ENCODE peak calls at places on chromosomes 3 and 15, in six cellular contexts. One of them, this sample, is unnamed.

GRCh38 chr3:148866261-148866660 is 1.2 kb downstream of the CPA3 start:
- DNase-seq in natural killer cell treated with Interleukin-12 subunit alpha and Interleukin-12 subunit beta and Interleukin-15 and Interleukin-18, amount 100 ng/mL, for 72 hours: no peak
- DNase-seq in activated T-cell treated with anti-CD3 and anti-CD28 coated beads, Interleukin-2, amount 50 U/mL, for 4 hours: no peak
- DNase-seq in head of caudate nucleus: no peak
- DNase-seq in lung microvascular endothelial cell: no peak
- DNase-seq in NCI-H446 treated with DMSO at 0.1 percent for 48 hours: no peak
- DNase-seq in this sample: no peak

GRCh38 chr3:117285721-117286120 is 576.1 kb downstream of the TUSC7 start:
- DNase-seq in natural killer cell treated with Interleukin-12 subunit alpha and Interleukin-12 subunit beta and Interleukin-15 and Interleukin-18, amount 100 ng/mL, for 72 hours: no peak
- DNase-seq in activated T-cell treated with anti-CD3 and anti-CD28 coated beads, Interleukin-2, amount 50 U/mL, for 4 hours: no peak
- DNase-seq in head of caudate nucleus: no peak
- DNase-seq in lung microvascular endothelial cell: no peak
- DNase-seq in NCI-H446 treated with DMSO at 0.1 percent for 48 hours: peak; percentile 76
- DNase-seq in this sample: no peak

GRCh38 chr15:55661431-55661830 is 73.3 kb upstream of the PYGO1 start:
- DNase-seq in natural killer cell treated with Interleukin-12 subunit alpha and Interleukin-12 subunit beta and Interleukin-15 and Interleukin-18, amount 100 ng/mL, for 72 hours: no peak
- DNase-seq in activated T-cell treated with anti-CD3 and anti-CD28 coated beads, Interleukin-2, amount 50 U/mL, for 4 hours: no peak
- DNase-seq in head of caudate nucleus: no peak
- DNase-seq in lung microvascular endothelial cell: no peak
- DNase-seq in NCI-H446 treated with DMSO at 0.1 percent for 48 hours: no peak
- DNase-seq in this sample: no peak

GRCh38 chr3:166685246-166685645 is 694.9 kb downstream of the ZBBX start:
- DNase-seq in natural killer cell treated with Interleukin-12 subunit alpha and Interleukin-12 subunit beta and Interleukin-15 and Interleukin-18, amount 100 ng/mL, for 72 hours: no peak
- DNase-seq in activated T-cell treated with anti-CD3 and anti-CD28 coated beads, Interleukin-2, amount 50 U/mL, for 4 hours: no peak
- DNase-seq in head of caudate nucleus: no peak
- DNase-seq in lung microvascular endothelial cell: no peak
- DNase-seq in NCI-H446 treated with DMSO at 0.1 percent for 48 hours: no peak
- DNase-seq in this sample: no peak

GRCh38 chr3:197083486-197083885 is 53.9 kb upstream of the MELTF start:
- DNase-seq in natural killer cell treated with Interleukin-12 subunit alpha and Interleukin-12 subunit beta and Interleukin-15 and Interleukin-18, amount 100 ng/mL, for 72 hours: peak; percentile 60
- DNase-seq in activated T-cell treated with anti-CD3 and anti-CD28 coated beads, Interleukin-2, amount 50 U/mL, for 4 hours: no peak
- DNase-seq in head of caudate nucleus: peak; percentile 49
- DNase-seq in lung microvascular endothelial cell: peak; percentile 66
- DNase-seq in NCI-H446 treated with DMSO at 0.1 percent for 48 hours: no peak
- DNase-seq in this sample: no peak

GRCh38 chr3:133238015-133238414 is 161.8 kb upstream of the BFSP2 start:
- DNase-seq in natural killer cell treated with Interleukin-12 subunit alpha and Interleukin-12 subunit beta and Interleukin-15 and Interleukin-18, amount 100 ng/mL, for 72 hours: no peak
- DNase-seq in activated T-cell treated with anti-CD3 and anti-CD28 coated beads, Interleukin-2, amount 50 U/mL, for 4 hours: no peak
- DNase-seq in head of caudate nucleus: no peak
- DNase-seq in lung microvascular endothelial cell: no peak
- DNase-seq in NCI-H446 treated with DMSO at 0.1 percent for 48 hours: no peak
- DNase-seq in this sample: no peak

GRCh38 chr15:101123222-101123910 is 128.5 kb downstream of the CHSY1 start:
- DNase-seq in natural killer cell treated with Interleukin-12 subunit alpha and Interleukin-12 subunit beta and Interleukin-15 and Interleukin-18, amount 100 ng/mL, for 72 hours: peak; percentile 45
- DNase-seq in activated T-cell treated with anti-CD3 and anti-CD28 coated beads, Interleukin-2, amount 50 U/mL, for 4 hours: no peak
- DNase-seq in head of caudate nucleus: no peak
- DNase-seq in lung microvascular endothelial cell: no peak
- DNase-seq in NCI-H446 treated with DMSO at 0.1 percent for 48 hours: no peak
- DNase-seq in this sample: peak; percentile 70

GRCh38 chr15:29403778-29404177 is 134.2 kb upstream of the NSMCE3 start:
- DNase-seq in natural killer cell treated with Interleukin-12 subunit alpha and Interleukin-12 subunit beta and Interleukin-15 and Interleukin-18, amount 100 ng/mL, for 72 hours: no peak
- DNase-seq in activated T-cell treated with anti-CD3 and anti-CD28 coated beads, Interleukin-2, amount 50 U/mL, for 4 hours: no peak
- DNase-seq in head of caudate nucleus: no peak
- DNase-seq in lung microvascular endothelial cell: no peak
- DNase-seq in NCI-H446 treated with DMSO at 0.1 percent for 48 hours: no peak
- DNase-seq in this sample: no peak

GRCh38 chr15:82916161-82916952 is 36.2 kb downstream of the HOMER2 start:
- DNase-seq in natural killer cell treated with Interleukin-12 subunit alpha and Interleukin-12 subunit beta and Interleukin-15 and Interleukin-18, amount 100 ng/mL, for 72 hours: no peak
- DNase-seq in activated T-cell treated with anti-CD3 and anti-CD28 coated beads, Interleukin-2, amount 50 U/mL, for 4 hours: no peak
- DNase-seq in head of caudate nucleus: no peak
- DNase-seq in lung microvascular endothelial cell: no peak
- DNase-seq in NCI-H446 treated with DMSO at 0.1 percent for 48 hours: no peak
- DNase-seq in this sample: no peak

GRCh38 chr3:50630916-50631315 is 14.0 kb downstream of the MAPKAPK3 start:
- DNase-seq in natural killer cell treated with Interleukin-12 subunit alpha and Interleukin-12 subunit beta and Interleukin-15 and Interleukin-18, amount 100 ng/mL, for 72 hours: no peak
- DNase-seq in activated T-cell treated with anti-CD3 and anti-CD28 coated beads, Interleukin-2, amount 50 U/mL, for 4 hours: no peak
- DNase-seq in head of caudate nucleus: no peak
- DNase-seq in lung microvascular endothelial cell: no peak
- DNase-seq in NCI-H446 treated with DMSO at 0.1 percent for 48 hours: no peak
- DNase-seq in this sample: no peak

GRCh38 chr3:71010731-71011455 is 572.6 kb downstream of the FOXP1 start:
- DNase-seq in natural killer cell treated with Interleukin-12 subunit alpha and Interleukin-12 subunit beta and Interleukin-15 and Interleukin-18, amount 100 ng/mL, for 72 hours: no peak
- DNase-seq in activated T-cell treated with anti-CD3 and anti-CD28 coated beads, Interleukin-2, amount 50 U/mL, for 4 hours: peak; percentile 50
- DNase-seq in head of caudate nucleus: no peak
- DNase-seq in lung microvascular endothelial cell: peak; percentile 22
- DNase-seq in NCI-H446 treated with DMSO at 0.1 percent for 48 hours: no peak
- DNase-seq in this sample: no peak

GRCh38 chr3:8840556-8840955 is 71.1 kb upstream of the OXTR start:
- DNase-seq in natural killer cell treated with Interleukin-12 subunit alpha and Interleukin-12 subunit beta and Interleukin-15 and Interleukin-18, amount 100 ng/mL, for 72 hours: no peak
- DNase-seq in activated T-cell treated with anti-CD3 and anti-CD28 coated beads, Interleukin-2, amount 50 U/mL, for 4 hours: no peak
- DNase-seq in head of caudate nucleus: no peak
- DNase-seq in lung microvascular endothelial cell: no peak
- DNase-seq in NCI-H446 treated with DMSO at 0.1 percent for 48 hours: no peak
- DNase-seq in this sample: no peak

GRCh38 chr3:14467723-14468620 is 65.6 kb downstream of the SLC6A6 start:
- DNase-seq in natural killer cell treated with Interleukin-12 subunit alpha and Interleukin-12 subunit beta and Interleukin-15 and Interleukin-18, amount 100 ng/mL, for 72 hours: no peak
- DNase-seq in activated T-cell treated with anti-CD3 and anti-CD28 coated beads, Interleukin-2, amount 50 U/mL, for 4 hours: peak; percentile 46
- DNase-seq in head of caudate nucleus: peak; percentile 55
- DNase-seq in lung microvascular endothelial cell: peak; percentile 42
- DNase-seq in NCI-H446 treated with DMSO at 0.1 percent for 48 hours: no peak
- DNase-seq in this sample: no peak